ENCODE peak calls at places on chromosomes 5 and 9, in four cellular contexts. H, K, L and X are unnamed samples.

GRCh38 chr5:68683632-68684035 is 410.2 kb upstream of the SLC30A5 start:
- DNase-seq in K (peak; percentile 48), L (no peak), H (no peak), X (peak; percentile 95)

GRCh38 chr5:100676807-100677631 is 141.8 kb downstream of the FAM174A start:
- DNase-seq in K (no peak), H (no peak), L (no peak), X (no peak)

GRCh38 chr5:155616779-155617392 is 603.3 kb downstream of the KIF4B start:
- DNase-seq in K (no peak), L (no peak), H (peak; percentile 57), X (no peak)

GRCh38 chr9:104896131-104896530 is 31.8 kb downstream of the ABCA1 start:
- DNase-seq in K (no peak), H (no peak), L (no peak), X (no peak)

GRCh38 chr5:107457881-107458280 is 212.9 kb downstream of the EFNA5 start:
- DNase-seq in L (no peak), H (no peak), K (no peak), X (no peak)

GRCh38 chr9:94086468-94086867 is 2.2 kb downstream of the PTPDC1 start:
- DNase-seq in L (no peak), K (no peak), H (no peak), X (peak; percentile 54)

GRCh38 chr5:40680741-40681350 is 1.1 kb downstream of the PTGER4 start:
- DNase-seq in L (peak; percentile 60), K (peak; percentile 61), H (no peak), X (no peak)

GRCh38 chr9:113611461-113612215 is 148.1 kb downstream of the RGS3 start:
- DNase-seq in K (no peak), L (no peak), H (no peak), X (no peak)

GRCh38 chr9:32551491-32552049 is 557 bp upstream of the SMIM27 start:
- DNase-seq in H (no peak), L (no peak), K (peak; percentile 49), X (no peak)

GRCh38 chr5:142087920-142088679 is 20.5 kb upstream of the NDFIP1 start:
- DNase-seq in L (no peak), K (no peak), H (no peak), X (no peak)

GRCh38 chr9:114276908-114277821 is 45.7 kb upstream of the ORM1 start:
- DNase-seq in H (no peak), L (peak; percentile 10), K (peak; percentile 48), X (peak; percentile 90)

GRCh38 chr9:75108571-75108970 is 20.3 kb downstream of the OSTF1 start:
- DNase-seq in H (no peak), K (peak; percentile 62), L (peak; percentile 68), X (no peak)

GRCh38 chr9:87405677-87406544 is 91.8 kb upstream of the DAPK1 start:
- DNase-seq in H (no peak), L (peak; percentile 53), K (no peak), X (no peak)

GRCh38 chr5:127040779-127041520 is 10.6 kb upstream of the MARCHF3 start:
- DNase-seq in L (no peak), H (no peak), K (no peak), X (no peak)

GRCh38 chr9:124218438-124219289 is 39.1 kb upstream of the NEK6 start:
- DNase-seq in L (peak; percentile 78), H (no peak), K (peak; percentile 85), X (no peak)

GRCh38 chr5:75551471-75551870 is 39.8 kb downstream of the POLK start:
- DNase-seq in H (no peak), K (no peak), L (no peak), X (no peak)

GRCh38 chr9:110157812-110158629 is 49.9 kb downstream of the C9orf152 start:
- DNase-seq in K (no peak), H (no peak), L (no peak), X (no peak)

GRCh38 chr9:91085499-91086291 is 276.0 kb downstream of the AUH start:
- DNase-seq in K (no peak), L (no peak), H (no peak), X (no peak)

GRCh38 chr5:143056792-143057579 is 286.8 kb downstream of the ARHGAP26 start:
- DNase-seq in H (no peak), K (no peak), L (no peak), X (no peak)

GRCh38 chr5:173602423-173602822 is 14.0 kb downstream of the BOD1 start:
- DNase-seq in K (peak; percentile 69), H (no peak), L (peak; percentile 75), X (no peak)

GRCh38 chr9:97411789-97412627 is at the start of gene TDRD7:
- DNase-seq in K (peak; percentile 92), L (peak; percentile 92), H (peak; percentile 16), X (peak; percentile 7)

GRCh38 chr5:134818776-134819175 is 27.0 kb upstream of the C5orf24 start:
- DNase-seq in H (no peak), L (no peak), K (no peak), X (no peak)

GRCh38 chr9:110065527-110065926 is 142.4 kb downstream of the C9orf152 start:
- DNase-seq in K (no peak), L (no peak), H (no peak), X (peak; percentile 64)

GRCh38 chr9:129406278-129407225 is 214.3 kb downstream of the C9orf50 start:
- DNase-seq in L (peak; percentile 68), H (no peak), K (peak; percentile 58), X (no peak)

GRCh38 chr5:151041577-151042268 is 21.3 kb downstream of the GPX3 start:
- DNase-seq in L (peak; percentile 58), H (no peak), K (no peak), X (no peak)

GRCh38 chr5:139462582-139463276 is at the start of gene ECSCR:
- DNase-seq in K (no peak), L (no peak), H (no peak), X (no peak)
- H3K4me3 ChIP-seq in K (no peak within 1 kb of the TSS), L (peak within 1 kb of the TSS; percentile 59), H (no peak within 1 kb of the TSS), X (no peak within 1 kb of the TSS)

GRCh38 chr5:1515921-1516571 is 7.7 kb downstream of the LPCAT1 start:
- DNase-seq in K (peak; percentile 32), H (no peak), L (no peak), X (no peak)

GRCh38 chr5:1513326-1514026 is 10.3 kb downstream of the LPCAT1 start:
- DNase-seq in H (no peak), K (peak; percentile 41), L (peak; percentile 49), X (no peak)

GRCh38 chr5:1512541-1513291 is 11.0 kb downstream of the LPCAT1 start:
- DNase-seq in K (no peak), L (peak; percentile 45), H (no peak), X (no peak)

GRCh38 chr5:1515311-1515920 is 8.3 kb downstream of the LPCAT1 start:
- DNase-seq in L (peak; percentile 49), K (peak; percentile 41), H (no peak), X (no peak)

DNA sequence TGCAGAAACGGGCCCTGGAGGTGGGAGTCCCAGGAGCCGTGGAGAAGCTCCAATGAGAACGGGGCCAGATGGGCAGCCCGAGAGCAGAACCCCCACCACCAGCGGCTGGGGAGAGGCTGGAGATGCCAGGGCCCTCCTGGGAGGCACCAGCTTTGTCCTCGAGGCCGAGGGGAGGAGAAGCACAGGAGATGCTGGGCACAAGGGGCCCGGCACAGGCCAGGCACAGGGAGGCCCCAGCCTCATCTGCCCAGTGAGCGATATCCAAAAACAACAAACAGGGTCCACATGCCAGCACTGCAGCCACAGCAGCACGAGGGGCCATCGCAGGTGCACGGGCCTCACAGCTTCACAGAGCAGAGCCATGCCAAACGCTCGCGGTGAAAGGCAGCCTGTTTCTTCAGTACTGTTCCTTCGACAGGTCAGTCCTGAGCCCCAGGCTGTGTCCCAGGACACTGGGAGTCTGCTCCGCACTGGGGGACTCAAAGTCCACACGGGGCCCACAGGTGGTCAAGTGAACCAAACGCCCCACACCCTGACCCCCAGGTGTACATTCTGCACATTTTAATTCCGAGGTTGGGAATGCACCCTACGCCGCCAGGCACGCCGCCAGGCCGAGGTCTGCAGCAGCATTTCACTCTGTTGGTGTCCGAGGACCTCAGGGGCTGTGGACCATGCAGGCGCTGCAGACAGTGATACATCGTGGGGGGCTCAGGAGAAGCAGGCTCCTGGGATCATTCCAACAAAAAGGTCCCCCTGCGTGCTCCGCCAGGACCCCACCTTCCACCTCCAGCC is 9.5 kb downstream of the LPCAT1 start:
- DNase-seq in L (no peak), K (peak; percentile 30), H (no peak), X (no peak)
- H3K4me3 ChIP-seq in L (no peak overlapping the region), K (no peak overlapping the region), H (no peak overlapping the region), X (no peak overlapping the region)

GRCh38 chr5:79489773-79490172 is 24.2 kb downstream of the HOMER1 start:
- DNase-seq in K (no peak), L (no peak), H (no peak), X (no peak)

GRCh38 chr5:79491690-79492317 is 22.1 kb downstream of the HOMER1 start:
- DNase-seq in H (no peak), K (no peak), L (no peak), X (no peak)

GRCh38 chr5:79488775-79489174 is 25.2 kb downstream of the HOMER1 start:
- DNase-seq in L (no peak), K (no peak), H (no peak), X (no peak)

GRCh38 chr5:79488058-79488457 is 25.9 kb downstream of the HOMER1 start:
- DNase-seq in L (no peak), K (no peak), H (no peak), X (no peak)

DNA sequence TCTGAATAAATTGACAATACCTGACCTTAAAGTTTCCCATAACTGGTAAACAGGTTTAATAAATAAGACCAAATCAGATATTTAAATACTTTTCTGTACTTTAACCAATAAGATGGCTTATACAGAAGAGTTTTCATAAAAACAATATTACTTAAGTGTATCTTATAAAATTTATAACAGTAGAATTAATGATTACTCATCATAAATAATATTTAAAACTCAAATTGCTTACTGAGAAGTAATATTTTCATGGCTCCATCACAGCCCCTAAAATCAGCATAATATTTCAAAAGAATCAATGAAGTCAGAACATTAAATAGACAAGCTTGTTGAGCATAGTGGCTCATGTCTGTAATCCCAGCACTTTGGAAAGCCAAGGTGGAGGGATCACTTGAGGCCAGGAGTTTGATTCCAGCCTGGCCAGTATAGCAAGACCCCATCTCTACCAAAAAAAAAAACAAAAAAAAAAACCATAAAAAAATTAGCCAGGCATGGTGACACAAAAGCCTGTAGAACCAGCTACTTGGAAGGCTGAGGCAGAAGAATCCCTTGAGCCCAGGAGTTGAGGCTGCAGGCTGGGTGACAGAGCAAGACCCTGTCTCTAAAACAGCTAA is 23.5 kb downstream of the HOMER1 start:
- DNase-seq in L (no peak), H (no peak), K (no peak), X (no peak)
- H3K4me3 ChIP-seq in L (no peak overlapping the region), H (no peak overlapping the region), K (no peak overlapping the region), X (no peak overlapping the region)

GRCh38 chr5:32735512-32735911 is 24.4 kb downstream of the NPR3 start:
- DNase-seq in K (no peak), L (no peak), H (no peak), X (no peak)

GRCh38 chr5:32733582-32734340 is 22.6 kb downstream of the NPR3 start:
- DNase-seq in H (no peak), L (no peak), K (no peak), X (no peak)

GRCh38 chr5:32736842-32737241 is 25.7 kb downstream of the NPR3 start:
- DNase-seq in H (no peak), K (no peak), L (no peak), X (no peak)

GRCh38 chr5:32734822-32735378 is 23.8 kb downstream of the NPR3 start:
- DNase-seq in L (no peak), H (no peak), K (no peak), X (no peak)
- H3K4me3 ChIP-seq in L (no peak overlapping the region), H (no peak overlapping the region), K (no peak overlapping the region), X (no peak overlapping the region)

DNA sequence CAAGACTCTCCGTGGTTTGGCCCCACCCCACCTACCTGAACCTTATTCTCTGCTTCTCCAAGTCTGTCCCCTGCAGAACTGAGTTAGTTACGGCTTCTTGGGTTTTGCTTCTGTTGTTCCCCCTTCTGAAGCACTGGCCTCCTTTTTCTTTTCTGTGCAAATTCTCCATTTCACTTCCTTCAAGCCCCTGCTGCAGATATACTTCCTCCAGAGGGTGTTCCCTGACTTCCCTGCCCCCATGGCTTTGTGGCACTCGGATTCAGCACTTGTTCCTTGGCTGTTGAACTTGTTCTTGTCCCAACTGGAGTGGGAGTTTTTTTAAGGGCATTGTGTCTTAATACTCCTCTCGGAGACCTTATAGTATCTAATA is 2.0 kb downstream of the ZBTB34 start:
- DNase-seq in L (no peak), K (no peak), H (no peak), X (no peak)
- H3K4me3 ChIP-seq in L (peak overlapping the region; percentile 87), K (no peak overlapping the region), H (no peak overlapping the region), X (peak overlapping the region; percentile 83)